ENCODE peak calls at places on chromosomes 3 and 15, in four cellular contexts. V is GM12878, X is SK-N-SH, I is K562. W is an unnamed sample.

GRCh38 chr15:74036271-74037170 is 42.0 kb downstream of the PML start:
- DNase-seq in V (no peak), X (peak), I (peak), W (peak)

GRCh38 chr3:50322386-50323091 is at the start of gene HYAL2:
- DNase-seq in V (no peak), X (no peak), I (no peak), W (no peak)

GRCh38 chr15:69921626-69922624 is 175.8 kb downstream of the TLE3 start:
- DNase-seq in V (peak), X (no peak), I (no peak), W (no peak)

GRCh38 chr3:30007668-30008067 is 598.7 kb upstream of the TGFBR2 start:
- DNase-seq in V (no peak), X (no peak), I (no peak), W (no peak)

GRCh38 chr3:34382859-34383258 is 584.4 kb downstream of the PDCD6IP start:
- DNase-seq in V (no peak), X (no peak), I (no peak), W (no peak)

GRCh38 chr3:196135693-196136639 is 54.1 kb upstream of the TFRC start:
- DNase-seq in V (no peak), X (no peak), I (no peak), W (no peak)

GRCh38 chr3:128497305-128498126 is 4.5 kb upstream of the GATA2 start:
- DNase-seq in V (no peak), X (peak), I (peak), W (no peak)

GRCh38 chr15:25675396-25675795 is 187.7 kb downstream of the ATP10A start:
- DNase-seq in V (no peak), X (no peak), I (no peak), W (no peak)

GRCh38 chr3:100882571-100882981 is 110.6 kb downstream of the ABI3BP start:
- DNase-seq in V (no peak), X (no peak), I (no peak), W (no peak)

GRCh38 chr15:27833178-27833577 is 265.9 kb downstream of the OCA2 start:
- DNase-seq in V (no peak), X (no peak), I (no peak), W (no peak)

GRCh38 chr3:149333518-149333859 is at the start of gene TM4SF18:
- DNase-seq in V (no peak), X (no peak), I (no peak), W (peak)

GRCh38 chr3:101861978-101862421 is 12.7 kb downstream of the NFKBIZ start:
- DNase-seq in V (no peak), X (no peak), I (no peak), W (no peak)

GRCh38 chr15:58261368-58261767 is 123.2 kb downstream of the AQP9 start:
- DNase-seq in V (no peak), X (no peak), I (no peak), W (no peak)
- TF ChIP-seq YY1 in V (no peak), X (no peak), I (no peak), W (no peak)

GRCh38 chr3:12556243-12556722 is 604 bp upstream of the MKRN2 start:
- DNase-seq in V (no peak), X (peak), I (no peak), W (no peak)
- H3K4me3 ChIP-seq in V (peak), X (peak), I (peak), W (peak)

GRCh38 chr3:112699436-112699978 is 58.6 kb upstream of the CCDC80 start:
- DNase-seq in V (no peak), X (no peak), I (no peak), W (no peak)
- TF ChIP-seq YY1 in V (no peak), X (no peak), I (no peak), W (no peak)

DNA sequence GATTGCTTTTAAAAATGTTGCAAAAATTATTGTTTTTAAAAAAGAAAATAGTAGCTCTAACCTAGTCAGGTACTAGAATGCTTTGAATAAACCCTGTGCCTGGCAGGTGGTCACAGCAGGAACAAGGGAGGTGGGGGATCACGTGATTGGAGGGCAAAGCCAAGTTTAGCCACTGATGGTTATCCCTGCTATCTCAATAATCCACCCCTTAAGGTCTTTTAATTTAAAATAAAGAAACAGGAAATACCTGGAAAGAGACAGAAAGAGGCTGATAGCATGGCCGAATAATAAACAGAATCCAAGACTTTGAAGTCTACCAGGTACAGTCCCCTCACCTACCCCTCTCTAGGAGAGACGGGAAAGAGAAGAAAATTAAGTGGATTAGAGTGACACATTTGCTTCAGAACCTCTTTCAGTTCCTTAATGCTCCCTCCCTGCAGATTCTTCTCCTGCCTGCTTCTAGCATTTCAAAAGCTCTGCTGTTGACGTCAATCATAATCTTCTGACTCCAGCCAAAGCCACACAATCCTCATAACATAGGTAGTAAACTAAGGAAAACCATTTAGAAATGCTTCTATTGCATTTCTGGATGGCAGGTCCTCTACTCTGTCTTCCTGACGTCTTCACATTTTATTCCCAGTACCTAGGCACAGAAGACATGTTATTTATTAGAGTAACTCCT is 303.4 kb upstream of the MME start:
- DNase-seq in V (no peak), X (no peak), I (no peak), W (no peak)
- H3K4me3 ChIP-seq in V (no peak), X (no peak), I (no peak), W (no peak)

DNA sequence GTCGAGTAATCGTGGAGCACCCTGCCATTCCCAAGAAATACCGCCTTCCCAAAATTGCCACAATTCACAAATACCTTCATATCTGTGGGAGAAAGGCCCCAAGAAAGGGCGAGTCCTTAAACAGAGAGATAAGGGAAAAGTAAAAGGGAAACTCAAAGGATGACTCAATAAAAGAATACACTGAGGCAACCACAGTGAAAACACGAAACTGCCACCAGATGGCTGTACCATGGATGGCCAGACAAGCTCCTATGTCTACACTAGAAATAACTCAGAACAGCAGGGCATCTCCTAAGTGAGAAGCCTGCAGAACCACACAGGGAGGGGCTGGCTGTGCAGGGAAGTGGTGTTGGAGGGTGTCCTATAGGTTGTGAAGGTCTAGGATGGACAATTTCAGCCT is 25.0 kb downstream of the SRGAP3 start:
- DNase-seq in V (peak), X (no peak), I (no peak), W (no peak)
- TF ChIP-seq YY1 in V (peak), X (no peak), I (no peak), W (no peak)

GRCh38 chr15:85312925-85313324 is 67.5 kb upstream of the AKAP13 start:
- DNase-seq in V (no peak), X (no peak), I (no peak), W (no peak)
- H3K4me3 ChIP-seq in V (peak), X (no peak), I (no peak), W (no peak)

GRCh38 chr3:36763850-36764703 is at the start of gene DCLK3:
- DNase-seq in V (no peak), X (peak), I (no peak), W (no peak)
- TF ChIP-seq YY1 in V (no peak), X (no peak), I (no peak), W (no peak)

GRCh38 chr3:188378786-188379185 is 224.8 kb downstream of the LPP start:
- DNase-seq in V (no peak), X (no peak), I (no peak), W (no peak)

GRCh38 chr3:188385295-188385694 is 231.3 kb downstream of the LPP start:
- DNase-seq in V (no peak), X (no peak), I (no peak), W (no peak)

GRCh38 chr3:188380722-188381121 is 226.8 kb downstream of the LPP start:
- DNase-seq in V (no peak), X (no peak), I (no peak), W (no peak)

GRCh38 chr3:188383763-188384162 is 229.8 kb downstream of the LPP start:
- DNase-seq in V (no peak), X (no peak), I (no peak), W (no peak)

DNA sequence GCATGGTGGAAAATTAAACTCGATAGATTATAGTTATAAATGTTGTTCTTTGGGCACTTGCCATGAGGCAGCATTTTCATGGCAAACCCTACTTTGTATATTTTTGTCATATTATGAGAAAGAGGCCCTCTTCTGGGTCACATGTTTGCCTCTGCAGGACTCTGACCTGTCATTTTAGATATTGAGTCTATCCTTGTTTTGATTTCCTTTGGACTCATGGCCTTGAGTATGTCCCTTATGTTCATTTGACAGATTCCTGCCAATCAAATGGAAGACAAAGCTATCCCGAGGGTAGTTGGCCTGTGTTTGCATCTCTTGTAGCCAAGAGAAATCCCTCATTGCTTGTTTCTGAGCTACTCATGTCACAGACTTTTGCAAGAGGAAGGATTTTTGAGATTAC is 226.3 kb downstream of the LPP start:
- DNase-seq in V (no peak), X (no peak), I (no peak), W (no peak)
- H3K4me3 ChIP-seq in V (no peak), X (no peak), I (no peak), W (no peak)

W was measured in NT2/D1.